ENCODE peak calls at places on chromosome 15, in seven cellular contexts. One of them, this sample, is unnamed.

GRCh38 chr15:65796610-65797012 is 4.5 kb upstream of the DENND4A start:
- DNase-seq in NCI-H510A: no peak
- DNase-seq in stromal cell of bone marrow: no peak
- DNase-seq in NCI-H774: no peak
- DNase-seq in ELF-1: no peak
- DNase-seq in RCC 7860: peak
- DNase-seq in stomach: no peak
- DNase-seq in this sample: peak

GRCh38 chr15:75597667-75598341 is 18.7 kb upstream of the PTPN9 start:
- DNase-seq in stromal cell of bone marrow: no peak
- DNase-seq in ELF-1: no peak
- DNase-seq in RCC 7860: no peak
- DNase-seq in stomach: peak
- DNase-seq in NCI-H510A: no peak
- DNase-seq in NCI-H774: no peak
- DNase-seq in this sample: no peak

GRCh38 chr15:71057581-71057980 is 57.7 kb upstream of the THSD4 start:
- DNase-seq in RCC 7860: no peak
- DNase-seq in NCI-H774: no peak
- DNase-seq in stomach: no peak
- DNase-seq in stromal cell of bone marrow: no peak
- DNase-seq in NCI-H510A: no peak
- DNase-seq in ELF-1: no peak
- DNase-seq in this sample: no peak

GRCh38 chr15:70098461-70099166 is 897 bp upstream of the TLE3 start:
- DNase-seq in ELF-1: peak
- DNase-seq in stomach: peak
- DNase-seq in RCC 7860: no peak
- DNase-seq in NCI-H510A: no peak
- DNase-seq in stromal cell of bone marrow: no peak
- DNase-seq in NCI-H774: peak
- DNase-seq in this sample: peak

GRCh38 chr15:58934521-58934920 is 1.0 kb upstream of the SLTM start:
- DNase-seq in NCI-H774: no peak
- DNase-seq in NCI-H510A: no peak
- DNase-seq in ELF-1: peak
- DNase-seq in stomach: no peak
- DNase-seq in stromal cell of bone marrow: no peak
- DNase-seq in RCC 7860: peak
- DNase-seq in this sample: peak

GRCh38 chr15:41790169-41790568 is 15.9 kb downstream of the MAPKBP1 start:
- DNase-seq in NCI-H774: no peak
- DNase-seq in stomach: no peak
- DNase-seq in RCC 7860: no peak
- DNase-seq in NCI-H510A: no peak
- DNase-seq in stromal cell of bone marrow: no peak
- DNase-seq in ELF-1: no peak
- DNase-seq in this sample: no peak

GRCh38 chr15:74816624-74817369 is 4.2 kb downstream of the LMAN1L start:
- DNase-seq in RCC 7860: no peak
- DNase-seq in NCI-H510A: no peak
- DNase-seq in stromal cell of bone marrow: no peak
- DNase-seq in NCI-H774: no peak
- DNase-seq in ELF-1: no peak
- DNase-seq in stomach: no peak
- DNase-seq in this sample: no peak

GRCh38 chr15:63531586-63531985 is 27.2 kb downstream of the USP3 start:
- DNase-seq in RCC 7860: no peak
- DNase-seq in stomach: no peak
- DNase-seq in NCI-H510A: no peak
- DNase-seq in NCI-H774: no peak
- DNase-seq in stromal cell of bone marrow: no peak
- DNase-seq in ELF-1: no peak
- DNase-seq in this sample: no peak

GRCh38 chr15:26083457-26084350 is 220.6 kb upstream of the ATP10A start:
- DNase-seq in NCI-H774: no peak
- DNase-seq in ELF-1: no peak
- DNase-seq in stromal cell of bone marrow: no peak
- DNase-seq in RCC 7860: no peak
- DNase-seq in stomach: no peak
- DNase-seq in NCI-H510A: no peak
- DNase-seq in this sample: no peak

GRCh38 chr15:80977627-80978036 is 12.0 kb downstream of the MESD start:
- DNase-seq in stomach: peak
- DNase-seq in stromal cell of bone marrow: no peak
- DNase-seq in ELF-1: peak
- DNase-seq in RCC 7860: no peak
- DNase-seq in NCI-H510A: peak
- DNase-seq in NCI-H774: peak
- DNase-seq in this sample: peak

GRCh38 chr15:74199293-74199645 is 3.3 kb downstream of the STRA6 start:
- DNase-seq in NCI-H774: no peak
- DNase-seq in RCC 7860: no peak
- DNase-seq in stomach: no peak
- DNase-seq in NCI-H510A: no peak
- DNase-seq in stromal cell of bone marrow: no peak
- DNase-seq in ELF-1: no peak
- DNase-seq in this sample: no peak

GRCh38 chr15:77104155-77104554 is 33.2 kb upstream of the TSPAN3 start:
- DNase-seq in stromal cell of bone marrow: peak
- DNase-seq in NCI-H510A: no peak
- DNase-seq in RCC 7860: no peak
- DNase-seq in stomach: no peak
- DNase-seq in NCI-H774: no peak
- DNase-seq in ELF-1: peak
- DNase-seq in this sample: no peak

GRCh38 chr15:84947947-84948830 is 33.5 kb upstream of the PDE8A start:
- DNase-seq in NCI-H774: no peak
- DNase-seq in stomach: no peak
- DNase-seq in RCC 7860: peak
- DNase-seq in NCI-H510A: no peak
- DNase-seq in stromal cell of bone marrow: peak
- DNase-seq in ELF-1: no peak
- DNase-seq in this sample: peak

GRCh38 chr15:90062023-90062728 is 40.1 kb downstream of the IDH2 start:
- DNase-seq in ELF-1: peak
- DNase-seq in NCI-H510A: peak
- DNase-seq in stomach: peak
- DNase-seq in RCC 7860: no peak
- DNase-seq in NCI-H774: peak
- DNase-seq in stromal cell of bone marrow: no peak
- DNase-seq in this sample: no peak

GRCh38 chr15:48859426-48859825 is 18.5 kb upstream of the EID1 start:
- DNase-seq in NCI-H510A: no peak
- DNase-seq in NCI-H774: no peak
- DNase-seq in stromal cell of bone marrow: no peak
- DNase-seq in RCC 7860: no peak
- DNase-seq in ELF-1: no peak
- DNase-seq in stomach: no peak
- DNase-seq in this sample: no peak

GRCh38 chr15:71691700-71692417 is 118.5 kb upstream of the NR2E3 start:
- DNase-seq in NCI-H510A: no peak
- DNase-seq in stomach: peak
- DNase-seq in NCI-H774: no peak
- DNase-seq in stromal cell of bone marrow: no peak
- DNase-seq in ELF-1: peak
- DNase-seq in RCC 7860: peak
- DNase-seq in this sample: peak

GRCh38 chr15:20106026-20106425 is 435.6 kb downstream of the GOLGA6L6 start:
- DNase-seq in ELF-1: peak
- DNase-seq in stomach: peak
- DNase-seq in NCI-H774: no peak
- DNase-seq in RCC 7860: no peak
- DNase-seq in stromal cell of bone marrow: no peak
- DNase-seq in NCI-H510A: no peak
- DNase-seq in this sample: peak

GRCh38 chr15:27449940-27450339 is 479.0 kb downstream of the GABRG3 start:
- DNase-seq in RCC 7860: no peak
- DNase-seq in stomach: no peak
- DNase-seq in NCI-H774: no peak
- DNase-seq in ELF-1: no peak
- DNase-seq in stromal cell of bone marrow: no peak
- DNase-seq in NCI-H510A: no peak
- DNase-seq in this sample: no peak

GRCh38 chr15:98746756-98747155 is 98.4 kb downstream of the IGF1R start:
- DNase-seq in ELF-1: no peak
- DNase-seq in stomach: no peak
- DNase-seq in stromal cell of bone marrow: no peak
- DNase-seq in NCI-H510A: no peak
- DNase-seq in NCI-H774: no peak
- DNase-seq in RCC 7860: no peak
- DNase-seq in this sample: no peak

GRCh38 chr15:98154863-98155262 is 194.4 kb downstream of the ARRDC4 start:
- DNase-seq in NCI-H774: no peak
- DNase-seq in NCI-H510A: no peak
- DNase-seq in stromal cell of bone marrow: peak
- DNase-seq in RCC 7860: peak
- DNase-seq in stomach: no peak
- DNase-seq in ELF-1: peak
- DNase-seq in this sample: peak

GRCh38 chr15:67190326-67190725 is 64.1 kb downstream of the AAGAB start:
- DNase-seq in NCI-H510A: no peak
- DNase-seq in stomach: no peak
- DNase-seq in RCC 7860: no peak
- DNase-seq in ELF-1: no peak
- DNase-seq in stromal cell of bone marrow: no peak
- DNase-seq in NCI-H774: no peak
- DNase-seq in this sample: no peak

GRCh38 chr15:31814082-31814481 is 216.2 kb upstream of the CHRNA7 start:
- DNase-seq in stromal cell of bone marrow: no peak
- DNase-seq in ELF-1: no peak
- DNase-seq in RCC 7860: no peak
- DNase-seq in stomach: no peak
- DNase-seq in NCI-H510A: no peak
- DNase-seq in NCI-H774: no peak
- DNase-seq in this sample: no peak

GRCh38 chr15:23397779-23398178 is 43.2 kb downstream of the GOLGA8S start:
- DNase-seq in stromal cell of bone marrow: no peak
- DNase-seq in ELF-1: peak
- DNase-seq in RCC 7860: no peak
- DNase-seq in NCI-H510A: no peak
- DNase-seq in stomach: no peak
- DNase-seq in NCI-H774: no peak
- DNase-seq in this sample: peak